ENCODE peak calls at places on chromosomes 2 and 18, in seven cellular contexts. L, X, C, M, K, V and J are unnamed samples.

GRCh38 chr2:60058781-60059180 is 494.7 kb downstream of the BCL11A start:
- DNase-seq in M (no peak), V (no peak), X (no peak), C (no peak), L (no peak), K (no peak), J (peak)

GRCh38 chr2:176130153-176130916 is 830 bp downstream of the HOXD8 start:
- DNase-seq in L (peak), M (peak), C (no peak), V (peak), X (no peak), K (no peak), J (no peak)

GRCh38 chr2:238370482-238371372 is 50.4 kb downstream of the TRAF3IP1 start:
- DNase-seq in M (peak), C (peak), V (peak), L (peak), K (peak), X (no peak), J (peak)

GRCh38 chr2:232973796-232974195 is 39.3 kb downstream of the NGEF start:
- DNase-seq in L (no peak), K (no peak), X (no peak), V (no peak), C (no peak), M (no peak), J (no peak)

GRCh38 chr2:33197198-33197938 is 250.6 kb downstream of the LTBP1 start:
- DNase-seq in X (no peak), V (no peak), M (no peak), L (no peak), K (no peak), C (no peak), J (no peak)

GRCh38 chr18:63394954-63395353 is 27.3 kb downstream of the VPS4B start:
- DNase-seq in L (no peak), V (no peak), M (no peak), K (no peak), C (no peak), X (no peak), J (no peak)

GRCh38 chr2:44768438-44769236 is 172.9 kb upstream of the SIX3 start:
- DNase-seq in M (no peak), C (no peak), L (no peak), X (no peak), K (no peak), V (no peak), J (no peak)

GRCh38 chr2:229087843-229088520 is 183.1 kb downstream of the PID1 start:
- DNase-seq in X (no peak), V (no peak), L (no peak), K (no peak), C (peak), M (no peak), J (no peak)

GRCh38 chr2:88538362-88538917 is 85.9 kb upstream of the FOXI3 start:
- DNase-seq in M (no peak), V (no peak), L (no peak), K (no peak), C (no peak), X (no peak), J (no peak)

GRCh38 chr2:206858972-206859739 is 80.2 kb upstream of the CPO start:
- DNase-seq in C (no peak), V (no peak), M (no peak), K (no peak), X (no peak), L (peak), J (no peak)

GRCh38 chr2:120901213-120901612 is 165.5 kb downstream of the GLI2 start:
- DNase-seq in M (no peak), X (no peak), V (no peak), L (no peak), K (no peak), C (no peak), J (no peak)

GRCh38 chr18:9808530-9809241 is 77.1 kb upstream of the TXNDC2 start:
- DNase-seq in L (no peak), V (peak), C (no peak), K (no peak), M (peak), X (no peak), J (no peak)

GRCh38 chr2:102439065-102439695 is 16.2 kb downstream of the IL18RAP start:
- DNase-seq in M (peak), K (peak), C (peak), L (peak), X (no peak), V (no peak), J (no peak)

GRCh38 chr18:22999212-22999611 is 66.1 kb downstream of the RBBP8 start:
- DNase-seq in K (peak), C (peak), X (no peak), V (no peak), L (peak), M (no peak), J (no peak)

GRCh38 chr2:150596071-150596470 is 108.6 kb upstream of the RND3 start:
- DNase-seq in L (peak), X (no peak), C (peak), M (no peak), V (no peak), K (peak), J (no peak)

GRCh38 chr2:234808907-234809306 is 142.9 kb upstream of the SH3BP4 start:
- DNase-seq in L (no peak), C (no peak), X (no peak), V (no peak), M (no peak), K (no peak), J (no peak)

GRCh38 chr18:55833543-55833942 is 245.6 kb upstream of the TCF4 start:
- DNase-seq in V (no peak), X (no peak), K (peak), L (peak), C (peak), M (peak), J (no peak)

GRCh38 chr2:135638825-135639224 is 102.8 kb upstream of the UBXN4 start:
- DNase-seq in K (no peak), M (no peak), L (no peak), V (no peak), X (no peak), C (peak), J (no peak)

GRCh38 chr2:230018153-230018552 is 50.6 kb downstream of the SLC16A14 start:
- DNase-seq in V (no peak), L (peak), M (peak), C (peak), K (peak), X (no peak), J (no peak)

GRCh38 chr2:27829791-27830190 is 58.3 kb downstream of the MRPL33 start:
- DNase-seq in M (no peak), L (peak), X (no peak), K (no peak), V (no peak), C (peak), J (no peak)

GRCh38 chr2:162072181-162072702 is 1.8 kb downstream of the DPP4 start:
- DNase-seq in K (peak), C (peak), L (peak), X (no peak), V (no peak), M (peak), J (peak)

GRCh38 chr2:236010920-236011685 is 157.1 kb downstream of the GBX2 start:
- DNase-seq in V (no peak), M (no peak), L (no peak), X (no peak), C (no peak), K (no peak), J (no peak)

GRCh38 chr2:237405006-237405559 is 8.9 kb downstream of the COL6A3 start:
- DNase-seq in M (no peak), X (no peak), K (no peak), V (no peak), C (peak), L (no peak), J (no peak)

GRCh38 chr2:30273574-30273929 is 42.2 kb downstream of the LBH start:
- DNase-seq in C (peak), V (no peak), X (no peak), M (peak), K (no peak), L (no peak), J (no peak)

GRCh38 chr2:47029737-47030524 is 114.3 kb upstream of the MCFD2 start:
- DNase-seq in L (peak), V (no peak), M (peak), K (peak), C (no peak), X (no peak), J (no peak)

GRCh38 chr2:216632321-216632951 is 784 bp upstream of the IGFBP2 start:
- DNase-seq in K (no peak), X (no peak), C (no peak), V (no peak), L (no peak), M (peak), J (no peak)
- H3K4me3 ChIP-seq in K (no peak), X (no peak), C (peak), V (no peak), L (peak), M (peak), J (no peak)

DNA sequence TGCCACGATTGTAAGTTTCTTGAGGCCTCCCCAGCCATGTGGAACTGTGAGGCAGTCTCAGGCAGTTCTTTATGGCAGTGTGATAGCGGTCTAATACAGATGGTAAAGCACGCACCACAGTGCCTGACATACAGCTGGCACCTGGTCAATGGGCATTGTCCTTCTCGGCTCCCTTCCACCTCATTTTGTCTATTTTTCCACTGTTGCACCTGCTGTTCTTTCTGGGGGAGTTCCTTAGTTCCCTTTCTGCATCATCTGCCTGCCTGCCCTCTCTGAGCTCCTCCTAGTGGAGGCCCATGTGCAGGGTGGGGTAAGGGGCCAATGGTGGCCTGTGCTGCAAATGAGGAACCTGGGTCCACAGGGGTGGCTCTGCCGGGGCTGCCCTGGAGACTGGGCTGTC is 157.6 kb downstream of the LPIN1 start:
- DNase-seq in C (no peak), K (no peak), V (no peak), M (no peak), L (no peak), X (peak), J (peak)
- TF ChIP-seq CTCF in C (peak), K (peak), V (no peak), M (no peak), L (peak), X (peak), J (no peak)

DNA sequence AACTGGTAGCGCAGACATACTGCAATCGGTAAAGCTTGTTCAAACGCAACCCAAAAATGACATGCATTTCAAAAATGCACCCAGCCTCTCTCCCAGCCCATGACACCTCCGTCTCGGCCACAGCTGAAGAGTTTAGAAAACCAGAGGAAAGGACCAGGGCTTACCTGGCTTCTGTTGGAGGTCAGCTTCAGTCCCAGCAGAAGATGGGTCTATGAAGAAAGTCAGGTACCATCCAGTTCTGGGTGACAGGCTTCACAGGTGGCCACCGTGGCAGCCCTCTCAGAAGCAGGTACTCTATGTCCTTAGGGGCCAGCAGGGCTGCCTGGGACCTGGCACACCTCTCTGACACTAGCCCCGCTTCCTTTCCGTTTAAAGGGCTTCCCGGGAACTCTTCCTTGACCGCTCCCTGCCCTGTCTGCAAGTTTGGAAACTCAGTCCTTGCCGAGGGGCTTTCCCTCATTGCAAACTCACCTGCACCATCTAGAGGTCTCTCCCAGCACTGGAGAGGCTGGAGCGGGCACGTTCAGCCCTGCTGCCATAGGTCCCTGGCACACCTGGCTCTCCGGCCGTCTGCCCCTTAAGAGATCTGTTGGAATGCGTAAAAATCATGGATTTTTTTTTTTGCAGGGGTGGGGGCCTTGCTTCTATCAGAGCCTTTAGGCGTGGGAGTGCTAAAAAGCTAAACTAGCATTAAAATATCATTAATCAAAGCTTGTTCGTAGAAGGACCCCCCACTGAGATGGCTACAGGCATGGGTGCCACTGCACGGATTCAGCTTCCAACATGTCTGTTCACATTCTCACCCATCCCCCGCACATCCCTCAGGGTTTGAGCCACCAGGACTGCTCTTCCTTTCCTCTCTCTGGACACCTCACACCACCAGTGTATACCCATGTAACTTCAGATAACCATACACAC is at the start of gene EDAR:
- DNase-seq in X (no peak), V (no peak), M (peak), L (peak), C (peak), K (no peak), J (peak)
- H3K4me3 ChIP-seq in X (no peak), V (no peak), M (peak), L (no peak), C (no peak), K (no peak), J (no peak)

DNA sequence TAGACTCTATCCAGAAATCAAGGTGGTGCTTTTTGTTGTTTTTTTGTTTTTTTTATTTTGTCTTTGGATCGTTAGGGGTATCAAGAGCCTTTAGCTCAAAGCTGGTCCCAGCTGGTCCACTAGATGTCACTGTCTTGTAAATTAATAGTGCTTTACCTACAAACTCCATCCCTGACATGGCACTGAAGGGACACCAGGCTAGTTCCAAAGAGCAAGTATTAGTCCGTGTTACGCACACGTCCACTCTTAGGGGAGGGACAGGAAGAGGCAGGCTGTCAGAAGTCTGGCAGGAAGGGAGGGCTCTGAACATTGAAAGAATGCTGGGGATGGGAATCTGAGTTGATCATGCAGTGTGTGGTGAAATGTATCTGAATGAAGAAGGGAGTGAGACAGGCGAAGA is 85.9 kb upstream of the CCBE1 start:
- DNase-seq in L (peak), V (no peak), C (peak), M (peak), K (peak), X (peak), J (peak)
- TF ChIP-seq CTCF in L (peak), V (no peak), C (peak), M (peak), K (peak), X (peak), J (peak)

GRCh38 chr18:51275712-51276473 is 78.4 kb upstream of the MEX3C start:
- DNase-seq in V (no peak), C (peak), L (peak), K (peak), M (no peak), X (no peak), J (peak)
- H3K4me3 ChIP-seq in V (no peak), C (no peak), L (no peak), K (no peak), M (no peak), X (no peak), J (no peak)

GRCh38 chr2:184923751-184924150 is 325.4 kb downstream of the ZNF804A start:
- DNase-seq in X (no peak), L (no peak), V (no peak), M (no peak), C (no peak), K (no peak), J (no peak)

GRCh38 chr2:184921676-184922075 is 323.3 kb downstream of the ZNF804A start:
- DNase-seq in C (no peak), V (no peak), K (no peak), X (no peak), M (no peak), L (no peak), J (no peak)

GRCh38 chr2:184927040-184927439 is 328.7 kb downstream of the ZNF804A start:
- DNase-seq in M (no peak), X (no peak), L (no peak), C (no peak), V (no peak), K (no peak), J (no peak)
- TF ChIP-seq CTCF in M (no peak), X (no peak), L (no peak), C (no peak), V (no peak), K (no peak), J (no peak)